ENCODE peak calls at places on chromosome 18, in five cellular contexts. R is A549, Q is GM12878, E is K562, N is SK-N-SH. L is an unnamed sample.

GRCh38 chr18:33583901-33584300 is 5.9 kb downstream of the ASXL3 start:
- DNase-seq in R (no peak), Q (no peak), E (no peak), N (no peak), L (no peak)

GRCh38 chr18:13221821-13222220 is 3.3 kb downstream of the LDLRAD4 start:
- DNase-seq in R (no peak), Q (no peak), E (no peak), N (peak), L (no peak)

GRCh38 chr18:39198376-39198775 is 1632.8 kb upstream of the CELF4 start:
- DNase-seq in R (no peak), Q (no peak), E (no peak), N (no peak), L (peak)

GRCh38 chr18:54780970-54781369 is 47.3 kb upstream of the RAB27B start:
- DNase-seq in R (no peak), Q (no peak), E (no peak), N (no peak), L (no peak)

GRCh38 chr18:36331541-36331971 is 34.0 kb downstream of the FHOD3 start:
- DNase-seq in R (no peak), Q (no peak), E (no peak), N (no peak), L (no peak)

GRCh38 chr18:75173125-75173432 is 35.9 kb downstream of the PTGR3 start:
- DNase-seq in R (no peak), Q (peak), E (no peak), N (no peak), L (peak)

GRCh38 chr18:21740474-21740723 is 193 bp upstream of the MIB1 start:
- DNase-seq in R (peak), Q (no peak), E (peak), N (no peak), L (peak)

GRCh38 chr18:78776151-78776550 is 203.5 kb upstream of the SALL3 start:
- DNase-seq in R (no peak), Q (no peak), E (no peak), N (no peak), L (no peak)

DNA sequence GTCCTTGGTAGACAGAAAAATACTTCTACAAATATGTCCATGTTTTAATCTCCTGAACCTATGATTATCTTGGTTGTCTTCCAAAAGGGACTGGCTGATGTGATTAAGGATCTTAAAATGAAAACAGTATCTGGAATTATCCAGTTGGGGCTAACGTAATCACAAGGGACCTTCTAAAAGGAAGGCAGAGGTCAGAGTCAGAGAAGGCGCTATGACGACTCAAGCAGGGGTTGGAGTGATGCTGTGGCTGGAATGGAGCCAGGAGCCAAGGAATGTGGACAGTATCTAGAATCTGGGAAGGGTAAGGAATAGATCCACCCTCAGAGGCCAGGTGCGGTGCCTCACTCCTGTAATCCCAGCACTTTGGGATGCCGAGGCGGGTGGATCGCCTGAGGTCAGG is 4.2 kb upstream of the USP14 start:
- DNase-seq in R (no peak), Q (no peak), E (no peak), N (no peak), L (peak)
- TF ChIP-seq RCOR1 in R (no peak), Q (no peak), E (no peak), N (no peak), L (no peak)

DNA sequence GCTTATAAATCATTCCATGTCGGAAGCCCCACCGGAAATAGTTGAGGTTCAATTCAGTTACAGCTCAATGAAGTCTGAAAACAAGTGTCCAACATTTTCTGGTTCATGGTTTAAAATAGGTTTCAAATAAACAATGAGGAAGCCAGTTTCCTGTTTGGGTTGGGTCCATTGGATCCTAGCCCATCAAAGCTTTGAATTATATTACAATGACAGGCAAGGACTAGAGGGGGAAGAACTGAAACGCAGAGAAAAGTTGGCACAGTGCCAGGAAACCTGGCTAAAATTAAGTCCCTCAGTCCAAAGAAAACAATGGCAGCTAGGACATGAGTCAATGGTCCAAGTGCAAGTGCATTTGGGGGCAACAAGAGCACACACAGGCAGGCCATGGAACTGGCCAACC is 32.0 kb downstream of the SLC14A1 start:
- DNase-seq in R (no peak), Q (no peak), E (no peak), N (no peak), L (peak)
- TF ChIP-seq RCOR1 in R (no peak), Q (no peak), E (no peak), N (no peak), L (no peak)

GRCh38 chr18:52392160-52392559 is 52.2 kb downstream of the DCC start:
- DNase-seq in R (no peak), Q (peak), E (no peak), N (no peak), L (peak)
- TF ChIP-seq RCOR1 in R (no peak), Q (no peak), E (no peak), N (no peak), L (no peak)

GRCh38 chr18:48161911-48162698 is 231.6 kb upstream of the SMAD2 start:
- DNase-seq in R (peak), Q (no peak), E (no peak), N (no peak), L (no peak)
- TF ChIP-seq RCOR1 in R (no peak), Q (no peak), E (no peak), N (peak), L (no peak)

DNA sequence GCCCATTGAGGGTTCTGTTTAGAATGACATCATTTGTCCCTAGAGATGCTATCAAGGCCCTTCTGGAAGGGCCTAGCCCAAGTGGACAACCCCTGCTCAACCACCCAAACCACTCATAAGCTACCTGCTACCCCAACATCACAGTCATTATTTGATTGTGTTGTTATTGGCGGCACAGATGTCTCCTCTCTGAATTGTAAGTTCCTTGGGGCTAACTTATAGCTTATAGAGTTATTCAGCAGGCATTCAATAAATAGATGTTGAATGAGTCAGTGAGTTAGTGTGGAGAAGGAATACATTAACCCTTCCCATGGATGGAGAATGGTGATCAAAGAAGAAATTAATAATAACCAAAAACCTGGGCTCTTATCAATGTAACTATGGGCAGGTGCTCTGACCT is 80.0 kb downstream of the ACAA2 start:
- DNase-seq in R (no peak), Q (no peak), E (no peak), N (no peak), L (peak)
- TF ChIP-seq RCOR1 in R (no peak), Q (no peak), E (no peak), N (no peak), L (no peak)

GRCh38 chr18:32049393-32050161 is 31.0 kb downstream of the RNF125 start:
- DNase-seq in R (peak), Q (no peak), E (no peak), N (no peak), L (no peak)

GRCh38 chr18:32048507-32049091 is 30.0 kb downstream of the RNF125 start:
- DNase-seq in R (peak), Q (peak), E (no peak), N (no peak), L (peak)
- TF ChIP-seq RCOR1 in R (no peak), Q (no peak), E (no peak), N (no peak), L (no peak)

GRCh38 chr18:53380063-53380639 is 844.3 kb downstream of the MBD2 start:
- DNase-seq in R (peak), Q (peak), E (peak), N (peak), L (peak)
- TF ChIP-seq RCOR1 in R (no peak), Q (no peak), E (no peak), N (no peak), L (no peak)

DNA sequence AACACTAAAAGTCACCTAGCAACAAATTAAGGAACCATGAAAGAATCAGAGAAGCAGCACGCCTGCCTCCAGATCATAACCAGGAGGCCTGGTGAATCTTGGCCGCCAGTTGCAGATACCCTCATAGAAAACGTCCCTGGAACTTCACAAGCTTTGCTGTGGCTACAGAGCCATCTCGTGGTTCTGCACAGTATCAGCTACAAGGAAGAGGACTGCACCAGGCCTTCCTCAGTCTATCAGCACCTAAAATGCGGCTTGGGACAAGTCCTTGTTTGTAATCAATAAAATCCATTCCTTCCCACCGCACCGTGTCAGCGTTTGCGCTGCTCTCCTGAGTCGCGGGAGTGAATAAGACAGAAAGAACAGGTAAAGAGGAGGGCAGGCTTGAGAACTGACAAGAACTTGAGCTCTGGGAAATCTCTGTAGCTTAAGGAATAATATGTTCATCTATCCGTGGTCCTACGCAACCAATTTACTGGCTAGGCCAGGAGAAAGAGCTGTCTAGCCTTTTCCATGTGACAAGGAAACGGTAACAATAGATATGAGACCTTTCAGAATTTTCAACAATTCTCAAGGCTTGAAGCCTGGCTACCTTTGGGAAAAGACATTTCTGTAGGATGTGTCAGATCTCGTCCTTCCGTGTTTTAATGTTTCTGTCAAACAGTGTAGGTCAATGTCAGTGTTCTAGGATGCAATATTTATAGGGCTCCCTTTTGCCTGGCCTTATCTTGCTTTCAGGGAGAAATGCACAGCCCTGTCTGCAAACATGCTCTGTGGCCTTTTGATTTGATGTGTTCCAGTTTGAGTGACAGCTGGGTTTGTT is 128.5 kb upstream of the RAB12 start:
- DNase-seq in R (peak), Q (no peak), E (no peak), N (peak), L (peak)
- TF ChIP-seq RCOR1 in R (no peak), Q (no peak), E (no peak), N (no peak), L (no peak)